ENCODE peak calls at places on chromosomes 7 and 10, in five cellular contexts. N is lower lobe of right lung; D is IMR-90; J is CD8-positive, alpha-beta T cell; I is psoas muscle. M is an unnamed sample. For H3K9me3, the result is how much of the 10 kb centered on the place peaks cover.

GRCh38 chr10:101567165-101568006 is 20.7 kb downstream of the POLL start:
- ATAC-seq in I (no peak), J (no peak), N (no peak), D (no peak), M (no peak)

GRCh38 chr10:120278069-120278468 is 179.0 kb upstream of the PLPP4 start:
- ATAC-seq in I (no peak), N (no peak), J (no peak), D (no peak), M (no peak)

GRCh38 chr10:116848032-116848911 is 1.0 kb upstream of the ENO4 start:
- ATAC-seq in N (no peak), I (no peak), D (no peak), J (peak), M (no peak)

GRCh38 chr10:1465421-1465902 is 271.9 kb downstream of the ADARB2 start:
- ATAC-seq in I (no peak), D (no peak), J (no peak), N (peak), M (no peak)

GRCh38 chr7:136870799-136871487 is 2.5 kb downstream of the CHRM2 start:
- ATAC-seq in J (no peak), I (no peak), D (peak), N (peak), M (peak)

GRCh38 chr7:1948887-1949680 is 279.0 kb downstream of the ELFN1 start:
- ATAC-seq in I (no peak), D (no peak), J (no peak), N (no peak), M (no peak)

GRCh38 chr10:69916133-69916532 is 114.4 kb downstream of the COL13A1 start:
- ATAC-seq in I (no peak), N (no peak), D (no peak), J (no peak), M (no peak)

GRCh38 chr10:116183733-116184447 is 89.1 kb downstream of the GFRA1 start:
- ATAC-seq in J (no peak), N (no peak), D (peak), I (no peak), M (no peak)

GRCh38 chr10:47296941-47297340 is 3.1 kb upstream of the GDF10 start:
- ATAC-seq in N (no peak), I (no peak), J (no peak), D (no peak), M (no peak)

GRCh38 chr7:46133076-46133475 is 212.0 kb upstream of the IGFBP3 start:
- ATAC-seq in J (no peak), I (no peak), N (no peak), D (no peak), M (no peak)

GRCh38 chr7:102275123-102275703 is 11.5 kb upstream of the SH2B2 start:
- ATAC-seq in J (no peak), N (no peak), I (no peak), D (no peak), M (no peak)

GRCh38 chr7:44967571-44968446 is 11.0 kb downstream of the MYO1G start:
- ATAC-seq in N (no peak), J (no peak), I (no peak), D (no peak), M (no peak)

GRCh38 chr10:7722927-7723529 is 19.9 kb downstream of the ITIH2 start:
- ATAC-seq in J (no peak), I (no peak), N (peak), D (no peak), M (no peak)

GRCh38 chr10:79547973-79548372 is 12.2 kb downstream of the SFTPA2 start:
- ATAC-seq in I (no peak), J (no peak), N (no peak), D (no peak), M (no peak)

GRCh38 chr7:30989824-30990140 is 26.0 kb downstream of the GHRHR start:
- ATAC-seq in N (no peak), J (no peak), D (no peak), I (no peak), M (no peak)

GRCh38 chr7:151850484-151851159 is 26.3 kb downstream of the PRKAG2 start:
- ATAC-seq in J (no peak), I (no peak), N (peak), D (no peak), M (no peak)

GRCh38 chr10:18684953-18685352 is 25.7 kb downstream of the ARL5B start:
- ATAC-seq in N (no peak), D (no peak), J (peak), I (no peak), M (no peak)

GRCh38 chr7:356691-357462 is 66.9 kb downstream of the FOXL3 start:
- ATAC-seq in I (no peak), D (no peak), J (no peak), N (peak), M (peak)

GRCh38 chr10:69738071-69738470 is 63.6 kb upstream of the COL13A1 start:
- ATAC-seq in I (no peak), D (no peak), N (no peak), J (no peak), M (no peak)

GRCh38 chr10:11579885-11580284 is 31.6 kb downstream of the USP6NL start:
- ATAC-seq in I (no peak), J (no peak), D (no peak), N (no peak), M (no peak)

GRCh38 chr7:30179016-30179436 is 44.2 kb downstream of the MTURN start:
- ATAC-seq in D (no peak), N (peak), J (no peak), I (peak), M (peak)

GRCh38 chr10:80199828-80200227 is 5.5 kb downstream of the ANXA11 start:
- ATAC-seq in J (no peak), N (peak), I (no peak), D (peak), M (peak)

GRCh38 chr7:141144921-141145629 is 71.2 kb downstream of the TMEM178B start:
- ATAC-seq in D (no peak), N (no peak), I (no peak), J (no peak), M (no peak)

GRCh38 chr7:158588085-158588877 is 658 bp upstream of the PTPRN2 start:
- ATAC-seq in N (peak), I (peak), J (peak), D (peak), M (peak)

GRCh38 chr10:50604823-50605222 is 18.9 kb downstream of the SGMS1 start:
- ATAC-seq in I (no peak), D (no peak), J (no peak), N (no peak), M (no peak)

GRCh38 chr7:125504848-125505247 is 575.2 kb upstream of the POT1 start:
- ATAC-seq in N (no peak), I (no peak), J (no peak), D (no peak), M (no peak)

GRCh38 chr7:26170663-26171062 is 18.7 kb downstream of the NFE2L3 start:
- ATAC-seq in N (peak), J (no peak), D (peak), I (no peak), M (no peak)
- H3K9me3 ChIP-seq in N (under half), J (under half), D (under half), I (under half), M (under half)

GRCh38 chr10:59007307-59008025 is 169.0 kb upstream of the PHYHIPL start:
- ATAC-seq in D (no peak), J (no peak), I (no peak), N (no peak), M (no peak)
- H3K27ac ChIP-seq in D (no peak), J (no peak), I (no peak), N (no peak), M (no peak)

GRCh38 chr7:70494977-70495376 is 637.0 kb upstream of the GALNT17 start:
- ATAC-seq in D (no peak), I (no peak), N (no peak), J (no peak), M (no peak)
- H3K4me3 ChIP-seq in D (no peak), I (no peak), N (no peak), J (no peak), M (no peak)

GRCh38 chr10:82438277-82438676 is 563.3 kb downstream of the NRG3 start:
- ATAC-seq in N (no peak), D (no peak), J (no peak), I (no peak), M (no peak)

DNA sequence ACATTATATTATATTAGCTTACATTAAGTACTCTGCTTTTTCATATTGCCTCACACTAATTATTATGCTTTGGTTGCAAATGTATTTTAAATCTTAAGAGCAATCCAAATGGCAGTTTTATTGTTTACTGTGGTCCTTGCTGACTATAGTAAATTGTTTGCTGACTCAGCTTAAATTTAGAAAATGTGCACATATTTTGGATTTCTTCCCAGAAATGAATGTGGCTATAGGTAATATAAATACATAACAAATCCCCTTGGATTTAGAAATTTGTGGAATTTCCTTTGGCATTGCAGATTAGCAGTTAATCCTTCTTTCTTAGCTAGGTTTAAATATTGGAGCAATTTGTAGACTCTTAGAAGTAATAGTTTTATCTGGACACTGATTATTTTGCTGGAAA is 565.8 kb downstream of the NRG3 start:
- ATAC-seq in D (no peak), I (no peak), J (no peak), N (no peak), M (no peak)
- H3K9me3 ChIP-seq in D (under half), I (under half), J (under half), N (under half), M (under half)